ENCODE peak calls at places on chromosomes 3 and 15, in seven cellular contexts. W is heart left ventricle, I is SK-N-SH, S is hepatocyte, Y is astrocyte, G is breast epithelium, P is endothelial cell of umbilical vein. R is an unnamed sample.

GRCh38 chr15:79886119-79886518 is 10.7 kb downstream of the MTHFS start:
- DNase-seq in I (no peak), G (no peak), W (no peak), Y (no peak), S (peak), P (no peak), R (no peak)

GRCh38 chr3:171811059-171811912 is 1.0 kb upstream of the PLD1 start:
- DNase-seq in W (no peak), S (peak), Y (peak), I (peak), G (no peak), P (peak), R (peak)

GRCh38 chr3:101170047-101170771 is 150.2 kb downstream of the IMPG2 start:
- DNase-seq in W (no peak), P (peak), G (no peak), S (no peak), I (no peak), Y (no peak), R (peak)

GRCh38 chr3:96806336-96806735 is 8.1 kb upstream of the EPHA6 start:
- DNase-seq in S (no peak), W (no peak), I (no peak), P (no peak), G (no peak), Y (no peak), R (no peak)

GRCh38 chr3:190617185-190617584 is 103.3 kb downstream of the IL1RAP start:
- DNase-seq in G (no peak), I (no peak), P (no peak), Y (no peak), W (no peak), S (no peak), R (no peak)

GRCh38 chr3:49462222-49462621 is 7.8 kb upstream of the DAG1 start:
- DNase-seq in P (no peak), G (no peak), I (no peak), W (no peak), S (no peak), Y (peak), R (peak)

GRCh38 chr3:163368168-163368567 is 1710.1 kb downstream of the SI start:
- DNase-seq in W (no peak), G (no peak), S (no peak), Y (no peak), I (no peak), P (no peak), R (peak)

GRCh38 chr3:152379415-152380042 is 110.8 kb downstream of the MBNL1 start:
- DNase-seq in P (peak), I (no peak), W (no peak), G (no peak), Y (no peak), S (no peak), R (no peak)

GRCh38 chr3:191320316-191320715 is 8.9 kb upstream of the CCDC50 start:
- DNase-seq in P (no peak), I (no peak), S (no peak), Y (no peak), W (no peak), G (no peak), R (no peak)

GRCh38 chr3:149199474-149199873 is 22.2 kb downstream of the CP start:
- DNase-seq in I (no peak), S (no peak), P (peak), W (no peak), Y (peak), G (no peak), R (no peak)

GRCh38 chr3:175951047-175951694 is 1092.0 kb downstream of the NAALADL2 start:
- DNase-seq in I (no peak), W (no peak), Y (peak), P (no peak), S (no peak), G (no peak), R (no peak)

GRCh38 chr3:115100172-115100571 is 46.9 kb downstream of the ZBTB20 start:
- DNase-seq in G (no peak), I (peak), W (no peak), S (peak), Y (peak), P (peak), R (peak)

GRCh38 chr15:59995568-59996349 is 8.4 kb upstream of the FOXB1 start:
- DNase-seq in S (no peak), Y (no peak), I (peak), W (no peak), G (no peak), P (no peak), R (no peak)

GRCh38 chr3:54358969-54359648 is 236.8 kb downstream of the CACNA2D3 start:
- DNase-seq in P (no peak), I (no peak), S (no peak), G (no peak), Y (no peak), W (peak), R (no peak)

GRCh38 chr3:50246517-50246954 is 10.5 kb downstream of the GNAI2 start:
- DNase-seq in W (peak), I (peak), S (peak), P (peak), G (no peak), Y (peak), R (peak)

GRCh38 chr3:52397676-52398399 is 47.1 kb downstream of the SEMA3G start:
- DNase-seq in I (no peak), G (no peak), P (no peak), S (no peak), Y (no peak), W (peak), R (no peak)

GRCh38 chr3:100063929-100064461 is 50.3 kb downstream of the FILIP1L start:
- DNase-seq in I (no peak), G (no peak), Y (no peak), W (no peak), P (no peak), S (no peak), R (no peak)

GRCh38 chr3:139797724-139798343 is 120.1 kb upstream of the NMNAT3 start:
- DNase-seq in P (no peak), G (no peak), W (no peak), Y (peak), I (no peak), S (peak), R (peak)

GRCh38 chr3:196397941-196398340 is 34.3 kb downstream of the UBXN7 start:
- DNase-seq in I (no peak), Y (no peak), S (no peak), G (no peak), W (no peak), P (no peak), R (no peak)

GRCh38 chr3:177195941-177196472 is 1.3 kb downstream of the TBL1XR1 start:
- DNase-seq in Y (no peak), S (no peak), W (no peak), I (no peak), P (peak), G (no peak), R (no peak)

GRCh38 chr3:188433526-188433855 is 279.5 kb downstream of the LPP start:
- DNase-seq in W (no peak), I (no peak), G (no peak), P (no peak), S (no peak), Y (no peak), R (no peak)
- TF ChIP-seq CTCF in W (no peak), I (no peak), G (no peak), P (no peak), S (no peak), Y (no peak), R (no peak)

DNA sequence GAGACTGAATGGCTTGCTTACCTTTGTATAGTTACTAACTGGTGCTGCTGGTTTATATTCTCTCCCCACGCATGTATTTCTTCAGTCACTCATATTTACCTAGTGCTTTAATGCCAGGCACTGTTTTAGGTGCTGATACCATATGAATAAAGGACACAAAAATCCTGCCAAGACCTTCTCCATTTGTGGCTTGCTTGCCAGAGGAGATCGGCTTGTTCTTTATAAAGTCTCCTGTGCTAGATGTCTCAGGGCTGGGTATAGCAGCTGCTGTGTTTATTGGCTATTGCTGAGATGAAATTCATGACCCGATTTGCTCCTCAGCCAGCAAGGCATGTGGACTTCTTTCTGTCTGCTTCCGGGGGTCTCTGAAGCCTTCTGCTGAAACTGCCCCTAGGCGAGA is 46.5 kb downstream of the ST6GAL1 start:
- DNase-seq in P (no peak), I (no peak), S (no peak), G (no peak), W (no peak), Y (peak), R (no peak)
- H3K27ac ChIP-seq in P (no peak), I (no peak), S (no peak), G (peak), W (peak), Y (no peak), R (no peak)

DNA sequence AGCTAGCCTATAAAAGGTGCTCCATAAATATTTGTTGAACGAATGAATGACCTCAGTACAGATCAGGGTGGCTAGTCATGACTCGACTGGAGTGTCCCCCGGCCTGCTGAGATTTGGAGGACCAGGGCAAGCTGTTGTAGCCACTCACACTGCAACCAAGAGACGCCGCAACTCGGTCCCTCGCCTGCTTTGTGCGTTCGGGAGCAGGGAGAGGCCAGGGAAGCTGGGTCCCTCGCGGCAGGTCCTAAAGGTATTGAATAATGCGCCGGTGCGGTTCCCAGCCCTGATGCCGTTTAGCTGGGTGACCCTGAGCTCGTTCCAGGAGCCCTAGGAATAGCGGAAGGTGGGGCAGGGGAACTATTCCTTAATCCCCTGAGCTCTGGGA is 1.8 kb downstream of the IGDCC4 start:
- DNase-seq in I (no peak), G (no peak), W (no peak), Y (no peak), P (no peak), S (no peak), R (no peak)
- H3K4me3 ChIP-seq in I (no peak), G (peak), W (peak), Y (peak), P (no peak), S (no peak), R (peak)

GRCh38 chr3:128488995-128489859 is 3.8 kb downstream of the GATA2 start:
- DNase-seq in I (peak), S (peak), G (no peak), P (peak), Y (no peak), W (peak), R (no peak)

GRCh38 chr3:128491071-128491899 is 1.7 kb downstream of the GATA2 start:
- DNase-seq in W (peak), G (no peak), P (peak), S (no peak), I (no peak), Y (no peak), R (no peak)

GRCh38 chr3:128490650-128491070 is 2.3 kb downstream of the GATA2 start:
- DNase-seq in S (no peak), W (peak), I (no peak), Y (no peak), P (peak), G (no peak), R (no peak)

GRCh38 chr3:128488636-128488994 is 4.4 kb downstream of the GATA2 start:
- DNase-seq in W (peak), G (no peak), Y (no peak), I (peak), P (no peak), S (no peak), R (no peak)

DNA sequence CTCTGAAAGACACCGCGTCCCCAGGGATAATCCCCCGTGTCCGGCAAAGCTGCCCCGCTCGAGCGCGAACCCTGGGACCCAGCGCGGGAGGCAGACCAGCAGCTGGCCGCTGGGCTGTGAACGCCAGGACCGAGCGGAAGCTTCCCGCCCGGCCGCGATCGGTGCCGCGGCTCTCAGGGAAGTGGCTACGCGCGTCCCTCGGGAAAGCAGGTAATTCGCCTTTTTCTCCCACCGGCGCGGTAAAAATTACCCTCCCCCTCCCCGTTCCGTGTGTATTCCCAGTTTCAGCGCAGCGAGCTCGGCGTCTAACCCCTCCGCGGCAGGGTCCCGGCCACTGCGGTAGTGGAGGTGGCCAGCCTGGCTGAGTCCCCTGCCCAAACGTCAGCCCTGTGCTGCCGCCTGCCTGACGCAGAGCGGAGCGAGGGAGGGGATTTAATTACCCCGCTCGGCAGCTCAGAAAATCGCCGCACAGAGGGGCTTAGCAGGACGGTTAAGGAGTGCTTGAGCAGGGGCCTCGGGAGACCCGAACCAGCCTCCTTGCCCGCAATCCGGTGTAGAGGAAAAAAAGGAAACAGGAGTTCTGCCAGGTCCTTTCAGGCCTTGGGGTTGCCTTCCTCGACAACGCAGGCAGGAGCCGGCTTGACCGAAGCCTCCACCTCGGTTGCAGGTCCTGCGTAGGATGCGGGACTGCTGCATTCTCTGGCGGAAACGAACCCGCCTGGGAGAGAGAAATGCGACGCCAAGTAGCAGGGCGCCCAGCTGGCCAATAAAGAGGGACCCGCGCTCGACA is 2.9 kb downstream of the GATA2 start:
- DNase-seq in S (peak), W (peak), I (no peak), G (peak), Y (no peak), P (peak), R (no peak)
- TF ChIP-seq CTCF in S (peak), W (peak), I (no peak), G (no peak), Y (no peak), P (no peak), R (no peak)

GRCh38 chr3:110589381-110589780 is 482.2 kb upstream of the NECTIN3 start:
- DNase-seq in P (no peak), I (no peak), G (no peak), S (no peak), Y (no peak), W (no peak), R (no peak)
- H3K27ac ChIP-seq in P (no peak), I (no peak), G (no peak), S (no peak), Y (no peak), W (no peak), R (no peak)

DNA sequence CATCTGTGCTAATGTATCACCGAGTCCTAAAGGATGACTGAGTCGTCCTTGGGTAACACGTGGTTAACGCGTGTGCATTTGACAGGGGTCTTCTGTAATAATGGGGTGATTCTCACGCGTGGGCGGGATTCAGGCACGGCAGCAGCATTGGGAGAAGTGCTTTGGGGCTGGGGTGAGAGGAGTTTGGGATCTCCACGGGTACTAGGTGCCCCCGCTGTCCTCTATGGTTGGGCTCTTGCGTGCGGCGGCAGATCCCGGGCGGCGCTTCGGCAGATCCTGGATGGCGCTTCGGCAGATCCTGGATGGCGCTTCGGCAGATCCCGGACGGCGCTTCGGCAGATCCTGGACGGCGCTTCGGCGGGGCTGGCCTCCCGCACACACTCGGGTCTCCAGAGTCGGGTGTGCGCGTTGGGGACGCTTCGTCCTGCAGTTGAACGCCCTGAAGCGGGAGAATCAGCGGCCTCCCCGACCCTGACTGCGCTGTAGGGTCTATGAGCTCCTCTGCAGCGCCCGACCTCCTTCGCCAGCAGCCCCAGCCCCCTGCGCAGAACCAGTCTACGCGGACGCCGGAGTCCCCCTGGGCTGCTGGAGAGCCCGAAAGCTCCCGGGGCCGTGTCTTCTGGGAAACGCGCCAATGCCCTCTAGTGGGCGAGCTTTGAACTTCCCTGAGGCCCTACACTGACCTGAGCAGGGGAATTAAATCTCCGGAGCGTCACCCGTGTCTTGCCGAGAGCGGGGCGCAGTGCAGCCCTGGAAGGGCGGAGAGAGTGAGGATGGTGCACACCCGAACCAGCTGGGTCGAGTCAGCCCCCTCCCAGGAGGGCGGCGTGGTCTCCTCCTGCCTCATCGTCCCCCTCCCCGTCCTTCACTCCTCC is 48.1 kb upstream of the EPHB3 start:
- DNase-seq in G (peak), Y (peak), S (peak), P (peak), I (peak), W (peak), R (peak)
- H3K4me3 ChIP-seq in G (peak), Y (peak), S (peak), P (no peak), I (peak), W (peak), R (peak)

DNA sequence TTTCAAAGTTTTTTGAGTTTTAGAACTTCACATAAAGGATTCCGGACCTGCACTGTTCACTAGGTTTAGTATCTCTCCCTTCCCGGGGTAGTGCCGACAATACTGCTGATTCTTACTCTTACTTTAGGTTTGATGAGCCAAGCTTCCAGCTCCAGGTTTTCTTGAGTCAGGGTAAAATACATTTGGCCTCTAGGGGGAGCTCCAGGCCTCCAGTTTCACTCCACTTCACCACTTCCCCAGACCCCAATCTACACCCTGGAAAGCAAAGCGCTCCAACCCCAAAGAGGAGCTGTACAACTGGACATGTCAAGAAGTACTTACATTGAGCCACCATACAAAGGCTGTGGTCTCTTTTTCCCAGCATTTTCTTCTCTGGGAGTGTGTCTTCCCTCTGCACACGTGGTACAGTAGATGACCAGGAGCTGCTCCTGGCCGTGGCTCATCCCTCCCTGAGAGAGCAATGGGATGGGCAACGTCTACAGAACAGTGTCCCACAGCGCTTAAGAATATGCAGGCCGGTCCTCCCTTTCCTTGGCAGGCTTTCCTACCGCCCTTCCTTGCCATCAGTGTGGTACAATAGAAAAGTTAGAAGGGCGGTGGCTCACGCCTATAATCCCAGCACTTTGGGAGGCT is 93.9 kb upstream of the CCDC80 start:
- DNase-seq in S (peak), G (no peak), I (peak), P (peak), W (peak), Y (peak), R (peak)
- TF ChIP-seq CTCF in S (peak), G (no peak), I (peak), P (peak), W (peak), Y (peak), R (peak)

R was measured in brain microvascular endothelial cell.